ENCODE peak calls at places on chromosomes 1 and 21, in eight cellular contexts. E is ureter; Q is MV-4-11; O is transverse colon; H is NB4; M is activated T-cell treated with anti-CD3 and anti-CD28 coated beads, Interleukin-2, amount 50 U/mL, for 24 hours; N is stimulated activated CD4-positive, alpha-beta T cell treated with anti-CD3 and anti-CD28 coated beads, Interleukin-4, amount 100 ng/mL, for 1 hour; U is NCI-H1048. D is an unnamed sample.

GRCh38 chr1:201937624-201938212 is 8.6 kb downstream of the LMOD1 start:
- DNase-seq in E (no peak), Q (peak), O (no peak), H (no peak), M (no peak), N (no peak), U (no peak), D (no peak)

GRCh38 chr1:12339410-12339809 is 109.6 kb downstream of the VPS13D start:
- DNase-seq in E (no peak), Q (no peak), O (no peak), H (no peak), M (no peak), N (no peak), U (no peak), D (no peak)

GRCh38 chr21:37208056-37208705 is 59.0 kb downstream of the VPS26C start:
- DNase-seq in E (peak), Q (peak), O (peak), H (peak), M (peak), N (peak), U (no peak), D (no peak)

GRCh38 chr1:169928438-169929209 is 34.9 kb upstream of the SCYL3 start:
- DNase-seq in E (no peak), Q (peak), O (no peak), H (peak), M (no peak), N (no peak), U (peak), D (no peak)

GRCh38 chr1:86641318-86641717 is 63.1 kb upstream of the SH3GLB1 start:
- DNase-seq in E (no peak), Q (no peak), O (no peak), H (no peak), M (no peak), N (no peak), U (no peak), D (no peak)

GRCh38 chr1:165598676-165599059 is 32.4 kb upstream of the MGST3 start:
- DNase-seq in E (no peak), Q (no peak), O (no peak), H (no peak), M (no peak), N (no peak), U (no peak), D (no peak)

GRCh38 chr1:89941110-89941770 is 53.7 kb upstream of the ZNF326 start:
- DNase-seq in E (no peak), Q (peak), O (no peak), H (peak), M (no peak), N (no peak), U (no peak), D (no peak)

GRCh38 chr1:14363191-14363590 is 235.3 kb upstream of the KAZN start:
- DNase-seq in E (no peak), Q (no peak), O (no peak), H (no peak), M (no peak), N (no peak), U (no peak), D (no peak)

GRCh38 chr1:180931529-180931928 is 18.8 kb downstream of the KIAA1614 start:
- DNase-seq in E (no peak), Q (no peak), O (no peak), H (peak), M (no peak), N (no peak), U (no peak), D (no peak)

GRCh38 chr1:84385347-84385746 is 12.9 kb upstream of the DNASE2B start:
- DNase-seq in E (no peak), Q (no peak), O (no peak), H (no peak), M (no peak), N (no peak), U (no peak), D (no peak)

GRCh38 chr1:221637641-221638041 is 104.2 kb downstream of the DUSP10 start:
- DNase-seq in E (no peak), Q (no peak), O (no peak), H (no peak), M (no peak), N (no peak), U (no peak), D (no peak)

GRCh38 chr1:238384381-238384780 is 493.7 kb upstream of the ZP4 start:
- DNase-seq in E (no peak), Q (no peak), O (no peak), H (no peak), M (no peak), N (no peak), U (no peak), D (no peak)

GRCh38 chr1:15965228-15965767 is 10.6 kb downstream of the ZBTB17 start:
- DNase-seq in E (no peak), Q (no peak), O (no peak), H (no peak), M (peak), N (no peak), U (no peak), D (no peak)

GRCh38 chr1:4527819-4528218 is 126.6 kb upstream of the AJAP1 start:
- DNase-seq in E (no peak), Q (no peak), O (no peak), H (no peak), M (no peak), N (no peak), U (no peak), D (no peak)